ENCODE peak calls at places on chromosomes 7 and 10, in four cellular contexts. G, R, O and U are unnamed samples.

GRCh38 chr7:1596181-1597043 is 26.6 kb upstream of the PSMG3 start:
- DNase-seq in G (no peak), R (no peak), O (no peak), U (no peak)

GRCh38 chr10:29735628-29736324 is 101.0 kb upstream of the SVIL start:
- DNase-seq in G (peak), R (peak), O (no peak), U (peak)

GRCh38 chr7:26658698-26659084 is 205.7 kb downstream of the SKAP2 start:
- DNase-seq in G (no peak), R (no peak), O (no peak), U (no peak)

GRCh38 chr7:104967595-104967994 is 46.4 kb upstream of the KMT2E start:
- DNase-seq in G (no peak), R (no peak), O (no peak), U (peak)

GRCh38 chr10:1149793-1150637 is 93.8 kb downstream of the WDR37 start:
- DNase-seq in G (peak), R (no peak), O (no peak), U (no peak)

GRCh38 chr10:30765022-30765610 is 135.6 kb upstream of the LYZL2 start:
- DNase-seq in G (peak), R (no peak), O (no peak), U (no peak)

GRCh38 chr10:28127881-28128280 is 129.0 kb upstream of the ODAD2 start:
- DNase-seq in G (no peak), R (no peak), O (no peak), U (no peak)

GRCh38 chr10:110765513-110766375 is 106.0 kb upstream of the PDCD4 start:
- DNase-seq in G (peak), R (no peak), O (no peak), U (no peak)

GRCh38 chr7:2030475-2031456 is 202.0 kb downstream of the MAD1L1 start:
- DNase-seq in G (no peak), R (no peak), O (no peak), U (no peak)

GRCh38 chr7:65449505-65449852 is 75.8 kb downstream of the ZNF92 start:
- DNase-seq in G (no peak), R (no peak), O (no peak), U (no peak)

GRCh38 chr7:117946201-117946633 is 73.0 kb upstream of the CTTNBP2 start:
- DNase-seq in G (no peak), R (no peak), O (no peak), U (no peak)

GRCh38 chr10:103703941-103704919 is 151.1 kb downstream of the SH3PXD2A start:
- DNase-seq in G (no peak), R (no peak), O (no peak), U (no peak)

GRCh38 chr7:151181011-151181431 is 6.0 kb downstream of the ASB10 start:
- DNase-seq in G (no peak), R (peak), O (no peak), U (no peak)

GRCh38 chr7:150446288-150446938 is 4.0 kb upstream of the GIMAP8 start:
- DNase-seq in G (peak), R (no peak), O (no peak), U (no peak)

GRCh38 chr10:10794776-10795175 is 222.9 kb upstream of the CELF2 start:
- DNase-seq in G (peak), R (no peak), O (no peak), U (peak)

GRCh38 chr7:95126053-95126709 is 198.2 kb downstream of the PON1 start:
- DNase-seq in G (no peak), R (no peak), O (no peak), U (no peak)

GRCh38 chr10:42984761-42985325 is 92.0 kb upstream of the RET start:
- DNase-seq in G (no peak), R (no peak), O (no peak), U (no peak)

GRCh38 chr7:78398576-78398975 is 600.0 kb downstream of the PHTF2 start:
- DNase-seq in G (no peak), R (no peak), O (no peak), U (no peak)

GRCh38 chr7:4631664-4632171 is 50.4 kb upstream of the FOXK1 start:
- DNase-seq in G (peak), R (peak), O (peak), U (peak)

GRCh38 chr10:101902032-101902799 is 58.6 kb upstream of the KCNIP2 start:
- DNase-seq in G (no peak), R (no peak), O (no peak), U (no peak)

GRCh38 chr7:70294512-70294911 is 696.2 kb downstream of the AUTS2 start:
- DNase-seq in G (no peak), R (no peak), O (no peak), U (no peak)

GRCh38 chr7:47778153-47778661 is 170.1 kb downstream of the PKD1L1 start:
- DNase-seq in G (no peak), R (no peak), O (no peak), U (peak)

GRCh38 chr7:69597278-69598076 is 798 bp upstream of the AUTS2 start:
- DNase-seq in G (no peak), R (peak), O (no peak), U (peak)

GRCh38 chr10:124477614-124478363 is 16.2 kb downstream of the LHPP start:
- DNase-seq in G (no peak), R (no peak), O (no peak), U (no peak)

GRCh38 chr7:19009936-19010280 is 107.5 kb downstream of the TWIST1 start:
- DNase-seq in G (no peak), R (no peak), O (no peak), U (no peak)

GRCh38 chr7:76428868-76429805 is 4.4 kb downstream of the ZP3 start:
- DNase-seq in G (peak), R (peak), O (no peak), U (peak)

GRCh38 chr10:78749898-78750297 is 318.9 kb upstream of the ZMIZ1 start:
- DNase-seq in G (no peak), R (no peak), O (no peak), U (no peak)

GRCh38 chr7:142110638-142111037 is 880 bp upstream of the MGAM2 start:
- DNase-seq in G (no peak), R (no peak), O (no peak), U (no peak)

GRCh38 chr10:116748041-116748440 is 5.7 kb upstream of the HSPA12A start:
- DNase-seq in G (peak), R (no peak), O (no peak), U (peak)

GRCh38 chr10:94103902-94104301 is 110.2 kb downstream of the PLCE1 start:
- DNase-seq in G (peak), R (no peak), O (peak), U (peak)

GRCh38 chr7:136303162-136303561 is 326.0 kb upstream of the MTPN start:
- DNase-seq in G (peak), R (no peak), O (no peak), U (peak)

GRCh38 chr7:155983176-155983815 is 171.0 kb upstream of the SHH start:
- DNase-seq in G (no peak), R (no peak), O (no peak), U (no peak)

GRCh38 chr7:3043544-3044395 is at the start of gene CARD11:
- DNase-seq in G (no peak), R (no peak), O (no peak), U (no peak)

GRCh38 chr7:2164646-2165045 is 68.1 kb downstream of the MAD1L1 start:
- DNase-seq in G (no peak), R (no peak), O (no peak), U (no peak)

GRCh38 chr7:157875230-157876179 is 538.7 kb downstream of the DNAJB6 start:
- DNase-seq in G (no peak), R (no peak), O (no peak), U (no peak)

GRCh38 chr10:70906953-70907618 is 18.7 kb upstream of the PCBD1 start:
- DNase-seq in G (no peak), R (no peak), O (no peak), U (no peak)

GRCh38 chr7:84108787-84109186 is 85.8 kb downstream of the SEMA3A start:
- DNase-seq in G (no peak), R (no peak), O (no peak), U (no peak)

GRCh38 chr7:149239345-149240143 is at the start of gene ZNF212:
- DNase-seq in G (peak), R (peak), O (peak), U (peak)

GRCh38 chr7:32070051-32070405 is 179 bp downstream of the PDE1C start:
- DNase-seq in G (no peak), R (no peak), O (no peak), U (no peak)

GRCh38 chr7:32299133-32299702 is 191.0 kb downstream of the LSM5 start:
- DNase-seq in G (no peak), R (no peak), O (no peak), U (no peak)

DNA sequence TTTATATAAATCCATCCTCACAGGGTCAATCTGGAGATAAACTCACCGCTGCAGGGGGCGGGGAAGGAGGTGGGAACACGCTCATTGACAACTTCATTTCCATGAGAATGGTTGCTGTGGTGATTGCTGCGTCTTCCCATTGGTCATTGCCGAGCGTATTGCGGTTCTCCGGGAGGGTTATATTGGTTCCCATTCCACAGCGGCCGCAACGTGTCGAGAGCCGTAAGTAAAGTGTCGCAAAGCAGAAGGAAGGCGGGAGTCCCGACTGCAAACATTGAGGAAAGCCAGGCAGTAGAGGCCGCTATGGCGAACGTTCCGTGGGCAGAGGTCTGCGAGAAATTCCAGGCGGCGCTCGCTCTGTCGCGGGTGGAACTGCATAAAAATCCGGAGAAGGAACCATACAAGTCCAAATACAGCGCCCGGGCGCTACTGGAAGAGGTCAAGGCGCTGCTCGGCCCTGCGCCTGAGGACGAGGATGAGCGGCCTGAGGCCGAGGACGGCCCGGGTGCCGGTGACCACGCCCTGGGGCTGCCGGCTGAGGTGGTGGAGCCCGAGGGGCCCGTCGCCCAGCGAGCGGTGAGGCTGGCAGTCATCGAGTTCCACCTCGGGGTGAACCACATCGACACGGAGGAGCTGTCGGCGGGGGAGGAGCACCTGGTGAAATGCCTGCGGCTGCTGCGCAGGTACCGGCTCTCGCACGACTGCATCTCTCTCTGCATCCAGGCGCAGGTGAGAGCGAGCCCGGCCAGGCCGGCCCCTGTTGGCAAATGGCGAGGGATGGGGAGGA is at the start of gene KIFBP:
- DNase-seq in G (peak), R (peak), O (peak), U (peak)
- TF ChIP-seq CTCF in G (peak), R (peak), O (peak), U (peak)

GRCh38 chr7:23346316-23346715 is 47.2 kb downstream of the MALSU1 start:
- DNase-seq in G (no peak), R (no peak), O (no peak), U (no peak)
- H3K4me3 ChIP-seq in G (no peak), R (no peak), O (no peak), U (no peak)

DNA sequence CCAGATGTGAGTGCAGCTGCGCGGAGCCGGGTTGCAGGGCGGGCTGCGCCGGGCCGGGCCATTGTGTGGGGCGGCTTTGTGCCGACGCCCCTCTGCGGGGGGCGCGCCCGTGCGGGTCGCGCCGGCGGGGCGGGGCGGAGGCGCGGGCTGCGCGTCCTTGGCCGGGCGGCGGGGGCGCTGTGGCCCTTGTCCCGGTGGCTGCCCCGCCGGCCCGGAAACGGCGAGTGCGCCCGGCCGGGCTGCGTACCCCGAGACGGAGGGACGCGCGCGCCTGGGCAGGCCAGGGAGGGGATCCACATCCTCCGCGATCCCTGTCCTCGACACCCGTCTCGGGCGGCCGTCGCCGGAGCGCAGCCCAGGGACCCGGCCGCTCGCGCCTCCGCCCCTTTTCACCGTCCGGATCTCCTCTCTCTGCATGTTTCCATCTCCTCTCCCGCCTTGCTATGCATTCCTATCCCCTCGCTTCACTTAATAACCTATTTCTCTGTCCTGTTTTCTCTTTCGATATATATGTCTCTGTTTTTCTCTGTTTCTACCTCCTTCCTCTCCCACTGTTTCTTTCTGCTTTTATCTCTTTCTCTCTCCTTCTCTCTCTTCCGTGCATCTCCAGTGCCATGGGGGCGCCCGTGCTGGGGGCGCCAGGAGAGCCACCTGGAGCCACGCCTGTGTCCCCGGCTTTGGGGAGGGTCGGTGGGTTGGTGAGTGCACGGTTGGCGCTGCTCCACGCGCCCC is 765 bp downstream of the PFKFB3 start:
- DNase-seq in G (peak), R (no peak), O (no peak), U (peak)
- TF ChIP-seq CTCF in G (no peak), R (peak), O (peak), U (peak)

GRCh38 chr10:86403183-86403797 is 36.7 kb upstream of the GRID1 start:
- DNase-seq in G (no peak), R (no peak), O (no peak), U (no peak)
- H3K4me3 ChIP-seq in G (no peak), R (no peak), O (no peak), U (no peak)

DNA sequence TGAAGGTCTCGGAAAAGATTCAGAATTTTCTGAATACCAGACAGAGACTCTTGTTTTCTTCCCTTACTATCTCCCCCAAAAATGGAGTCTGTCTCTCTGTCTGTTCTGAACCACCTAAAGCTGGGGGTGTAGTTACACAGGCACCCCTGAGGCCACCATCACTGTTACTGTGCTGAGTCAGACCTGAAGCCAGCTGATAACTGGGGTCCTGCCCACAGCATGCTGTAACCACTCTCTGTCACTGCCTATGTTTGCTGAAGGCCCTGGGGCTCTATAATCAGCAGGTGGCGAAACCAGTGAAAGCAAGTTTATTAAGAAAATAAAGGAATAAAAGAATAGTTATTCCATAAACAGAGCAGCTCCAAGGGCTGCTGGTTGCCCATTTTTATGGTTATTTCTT is 575.2 kb upstream of the POT1 start:
- DNase-seq in G (no peak), R (no peak), O (no peak), U (no peak)
- TF ChIP-seq CTCF in G (no peak), R (no peak), O (no peak), U (no peak)

DNA sequence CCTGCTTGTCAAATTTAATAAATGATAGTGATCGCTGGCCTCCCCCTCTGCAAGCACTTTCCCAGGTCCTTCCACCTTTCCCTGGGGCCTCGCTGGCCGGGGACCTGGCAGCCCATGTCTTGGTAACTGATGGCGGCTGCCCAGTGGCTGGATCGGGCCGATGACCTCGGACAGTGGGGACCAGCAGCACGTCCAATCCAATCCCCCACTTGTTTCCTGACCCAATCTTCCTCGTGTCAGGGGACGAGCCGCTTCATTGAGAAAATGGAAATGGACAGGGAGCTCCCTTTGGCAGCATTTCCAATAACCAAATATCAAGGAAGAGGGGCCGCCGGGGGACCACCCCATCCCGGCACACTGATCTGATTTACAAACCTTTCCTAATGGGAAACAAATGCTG is 17.2 kb downstream of the EBF3 start:
- DNase-seq in G (no peak), R (no peak), O (no peak), U (no peak)
- H3K4me3 ChIP-seq in G (no peak), R (peak), O (no peak), U (no peak)